ENCODE peak calls at places on chromosomes 11 and 22, in five cellular contexts. X is tibial nerve; O is activated T-cell treated with anti-CD3 and anti-CD28 coated beads, Interleukin-2, amount 50 U/mL, for 24 hours; I is Daoy; Z is fibroblast of lung. K is an unnamed sample.
A peak's percentile ranks its signal among the peaks of the same experiment; 100 is the strongest.

GRCh38 chr11:129503646-129504045 is 128.0 kb downstream of the BARX2 start:
- DNase-seq in Z (no peak), I (no peak), O (no peak), X (no peak), K (no peak)

GRCh38 chr11:30244255-30244654 is 13.4 kb downstream of the FSHB start:
- DNase-seq in X (no peak), O (no peak), Z (peak; percentile 86), I (peak; percentile 45), K (no peak)

GRCh38 chr11:86440305-86440716 is 65.6 kb downstream of the CCDC81 start:
- DNase-seq in X (peak; percentile 59), Z (peak; percentile 87), O (no peak), I (no peak), K (no peak)

GRCh38 chr11:76512851-76513653 is 68.2 kb downstream of the EMSY start:
- DNase-seq in I (peak; percentile 13), X (no peak), O (no peak), Z (peak; percentile 37), K (no peak)

GRCh38 chr11:96105197-96105895 is 181.4 kb upstream of the MTMR2 start:
- DNase-seq in Z (no peak), O (no peak), X (no peak), I (no peak), K (no peak)

GRCh38 chr11:103183981-103184592 is 74.9 kb downstream of the DYNC2H1 start:
- DNase-seq in Z (peak; percentile 1), I (no peak), X (no peak), O (no peak), K (no peak)

GRCh38 chr22:20299736-20300136 is 20.1 kb downstream of the DGCR6L start:
- DNase-seq in Z (no peak), X (no peak), O (no peak), I (peak; percentile 52), K (no peak)

GRCh38 chr11:30960387-30960992 is 374.3 kb upstream of the MPPED2 start:
- DNase-seq in I (no peak), Z (peak; percentile 49), O (no peak), X (no peak), K (no peak)

GRCh38 chr11:65150513-65151271 is 16.4 kb upstream of the SYVN1 start:
- DNase-seq in O (no peak), Z (peak; percentile 87), X (peak; percentile 68), I (peak; percentile 92), K (peak; percentile 52)

GRCh38 chr11:17803751-17804334 is 69.3 kb downstream of the KCNC1 start:
- DNase-seq in X (no peak), O (no peak), I (no peak), Z (no peak), K (no peak)

GRCh38 chr11:118155781-118156530 is 3.3 kb upstream of the SCN4B start:
- DNase-seq in O (no peak), I (no peak), Z (no peak), X (no peak), K (no peak)

K was measured in stimulated activated naive CD8-positive, alpha-beta T cell treated with anti-CD3 and anti-CD28 coated beads, Interleukin-15, Interleukin-2, amounts not matched to agents 100 U/mL and 50 U/mL, for 24 hours.